ENCODE peak calls at places on chromosomes 1 and 21, in five cellular contexts. Y is CD4-positive, alpha-beta T cell; C is heart right ventricle; K is CD8-positive, alpha-beta memory T cell; P is kidney. H is an unnamed sample.

GRCh38 chr1:7346070-7346596 is 425.0 kb upstream of the VAMP3 start:
- DNase-seq in C (no peak), K (no peak), Y (no peak), P (no peak), H (no peak)

GRCh38 chr1:86258106-86258505 is 101.5 kb upstream of the COL24A1 start:
- DNase-seq in C (no peak), P (no peak), Y (no peak), K (no peak), H (no peak)

GRCh38 chr1:156439771-156440183 is 60.8 kb downstream of the MEF2D start:
- DNase-seq in K (no peak), Y (no peak), C (no peak), P (no peak), H (no peak)

GRCh38 chr1:12275370-12275769 is 45.5 kb downstream of the VPS13D start:
- DNase-seq in K (no peak), C (peak; percentile 11), P (no peak), Y (peak; percentile 35), H (no peak)

GRCh38 chr1:93703649-93704048 is 22.0 kb upstream of the BCAR3 start:
- DNase-seq in P (no peak), K (no peak), Y (no peak), C (no peak), H (no peak)

GRCh38 chr1:51235611-51236547 is at the start of gene RNF11:
- DNase-seq in Y (peak; percentile 93), P (peak; percentile 98), C (peak; percentile 92), K (peak; percentile 94), H (peak; percentile 92)

GRCh38 chr1:28392027-28392652 is 22.6 kb downstream of the PHACTR4 start:
- DNase-seq in P (no peak), C (no peak), Y (no peak), K (no peak), H (no peak)

GRCh38 chr1:237677979-237678378 is 212.7 kb downstream of the ZP4 start:
- DNase-seq in Y (no peak), K (no peak), P (no peak), C (no peak), H (no peak)

GRCh38 chr1:20187813-20188454 is 1.6 kb upstream of the PLA2G2C start:
- DNase-seq in C (no peak), Y (no peak), P (no peak), K (no peak), H (no peak)

GRCh38 chr1:73333847-73334503 is 864.0 kb downstream of the LRRIQ3 start:
- DNase-seq in C (no peak), Y (no peak), P (no peak), K (no peak), H (no peak)

GRCh38 chr1:29849038-29849750 is 612.9 kb downstream of the PTPRU start:
- DNase-seq in K (no peak), C (no peak), P (no peak), Y (peak; percentile 16), H (peak; percentile 45)

GRCh38 chr1:91080650-91081049 is 58.8 kb upstream of the ZNF644 start:
- DNase-seq in K (no peak), C (no peak), Y (no peak), P (no peak), H (no peak)

GRCh38 chr21:39728341-39728740 is 16.6 kb upstream of the IGSF5 start:
- DNase-seq in Y (no peak), K (no peak), C (no peak), P (no peak), H (no peak)

GRCh38 chr21:39727401-39728120 is 17.4 kb upstream of the IGSF5 start:
- DNase-seq in C (no peak), P (no peak), Y (no peak), K (no peak), H (no peak)

GRCh38 chr21:39726133-39726532 is 18.9 kb upstream of the IGSF5 start:
- DNase-seq in C (no peak), P (no peak), Y (no peak), K (no peak), H (no peak)

GRCh38 chr21:39721885-39722284 is 23.1 kb upstream of the IGSF5 start:
- DNase-seq in P (no peak), K (no peak), Y (no peak), C (no peak), H (no peak)

GRCh38 chr21:39724944-39725343 is 20.0 kb upstream of the IGSF5 start:
- DNase-seq in C (no peak), K (no peak), Y (no peak), P (no peak), H (no peak)
- H3K27ac ChIP-seq in C (no peak overlapping the region), K (no peak overlapping the region), Y (no peak overlapping the region), P (no peak overlapping the region), H (no peak overlapping the region)

DNA sequence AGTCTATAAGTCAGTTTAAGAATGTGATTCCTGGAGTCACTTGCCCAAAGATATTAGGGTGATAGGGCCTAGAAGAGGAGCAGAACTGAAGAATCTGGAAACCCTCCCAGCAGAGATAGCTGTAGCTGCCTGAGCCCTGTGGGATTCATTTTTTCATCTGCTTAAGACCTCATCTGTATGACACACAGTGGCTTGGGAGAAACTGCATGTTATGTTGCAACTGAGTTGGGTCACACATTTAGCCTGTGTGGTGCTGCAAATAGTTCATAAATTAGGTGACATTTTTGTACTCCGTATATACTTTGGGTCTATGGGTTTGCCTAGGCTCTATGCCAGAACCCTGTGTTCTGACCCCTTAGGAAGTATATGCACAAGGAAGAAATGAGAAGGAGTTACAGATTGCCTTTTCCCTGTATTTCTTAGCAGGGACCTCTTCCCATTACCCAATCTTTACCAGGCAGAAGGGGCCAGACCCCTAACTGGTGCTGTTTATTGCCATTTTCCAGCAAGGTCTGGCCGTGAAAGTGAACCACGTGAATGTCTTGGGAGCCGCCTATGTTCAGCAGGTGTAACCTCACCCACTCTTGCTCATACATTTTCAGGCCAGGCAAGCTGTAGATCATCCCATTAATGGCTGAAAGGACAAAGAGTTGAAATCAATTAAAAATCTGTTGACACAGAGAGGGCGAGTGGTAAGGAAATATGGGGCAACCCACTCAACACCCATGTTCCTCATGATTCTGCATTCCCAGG is 41.9 kb upstream of the SLC19A2 start:
- DNase-seq in C (no peak), Y (no peak), P (no peak), K (no peak), H (no peak)
- H3K27ac ChIP-seq in C (no peak overlapping the region), Y (no peak overlapping the region), P (no peak overlapping the region), K (no peak overlapping the region), H (no peak overlapping the region)

DNA sequence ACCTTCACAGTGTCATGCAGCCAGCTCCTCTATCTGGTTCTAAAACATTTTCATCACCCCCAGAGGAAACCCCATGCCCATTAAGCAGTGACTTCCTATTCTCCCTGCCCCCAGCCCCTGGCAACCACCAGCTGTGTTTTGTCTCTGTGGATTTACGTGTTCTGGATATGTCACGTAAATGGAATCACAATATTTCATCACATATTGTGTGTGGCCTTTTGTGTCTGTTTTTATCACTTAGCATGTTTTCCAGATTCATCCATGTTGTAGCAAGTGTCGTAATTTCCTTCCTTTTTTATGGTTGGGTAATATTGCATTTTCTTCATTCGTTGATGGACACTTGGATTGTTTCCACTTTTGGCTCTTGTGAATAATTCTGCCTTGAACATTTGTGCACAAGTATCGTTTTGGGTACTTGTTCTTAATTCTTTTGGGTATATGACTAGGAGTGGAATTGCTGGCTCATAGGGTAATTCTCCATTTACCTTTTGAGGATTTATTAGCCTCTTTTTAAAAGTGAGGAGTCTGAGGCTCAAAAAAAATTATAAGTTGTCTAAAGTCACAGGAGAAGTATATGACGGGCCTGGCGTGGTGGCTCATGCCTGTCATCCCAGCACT is 127.0 kb downstream of the MRPS6 start:
- DNase-seq in K (no peak), C (no peak), Y (no peak), P (no peak), H (no peak)
- H3K27ac ChIP-seq in K (no peak overlapping the region), C (peak overlapping the region; percentile 13), Y (no peak overlapping the region), P (no peak overlapping the region), H (no peak overlapping the region)

DNA sequence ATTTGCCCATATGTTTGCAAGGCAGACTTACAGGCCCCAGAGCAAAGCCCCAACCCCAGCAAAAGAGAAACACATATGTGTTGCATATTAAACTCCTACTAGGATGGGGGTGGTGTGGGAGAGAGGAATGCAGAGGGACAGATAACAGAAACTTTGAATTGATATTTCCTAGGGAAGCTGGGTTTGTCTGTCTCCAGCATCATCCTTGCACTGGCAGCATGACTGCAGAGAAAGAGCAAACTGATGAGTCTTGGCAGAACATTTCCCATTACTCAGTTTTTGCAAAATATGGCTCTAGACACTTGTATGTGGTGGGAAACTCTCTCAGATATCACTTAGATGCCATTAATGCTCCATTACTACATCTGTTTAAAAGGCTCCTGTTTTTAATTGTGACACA is 43.8 kb upstream of the MARK1 start:
- DNase-seq in P (no peak), Y (no peak), C (no peak), K (no peak), H (no peak)
- H3K27ac ChIP-seq in P (no peak overlapping the region), Y (no peak overlapping the region), C (peak overlapping the region; percentile 70), K (no peak overlapping the region), H (peak overlapping the region; percentile 92)

H was measured in coronary artery.